ENCODE peak calls at places on chromosomes 4 and X, in eight cellular contexts. C, Y, M, B, V, N, S and P are unnamed samples.

GRCh38 chr4:141220271-141220654 is 432 bp upstream of the ZNF330 start:
- DNase-seq in C (peak), Y (no peak), M (no peak), B (no peak), V (no peak), N (no peak), S (no peak), P (no peak)

GRCh38 chrX:130680164-130681035 is 222.6 kb downstream of the ENOX2 start:
- DNase-seq in C (no peak), Y (peak), M (no peak), B (peak), V (no peak), N (no peak), S (no peak), P (no peak)

GRCh38 chr4:169315530-169316306 is 45.0 kb upstream of the SH3RF1 start:
- DNase-seq in C (peak), Y (peak), M (peak), B (no peak), V (no peak), N (no peak), S (no peak), P (no peak)

GRCh38 chr4:140330311-140330900 is 43.0 kb upstream of the SCOC start:
- DNase-seq in C (peak), Y (peak), M (no peak), B (no peak), V (no peak), N (no peak), S (no peak), P (no peak)

GRCh38 chr4:148286043-148286442 is 156.2 kb downstream of the NR3C2 start:
- DNase-seq in C (no peak), Y (no peak), M (no peak), B (no peak), V (no peak), N (no peak), S (no peak), P (no peak)

GRCh38 chr4:1049591-1049905 is 38.1 kb downstream of the FGFRL1 start:
- DNase-seq in C (no peak), Y (no peak), M (peak), B (no peak), V (no peak), N (peak), S (no peak), P (no peak)

GRCh38 chrX:115909017-115909416 is 261.5 kb upstream of the AGTR2 start:
- DNase-seq in C (no peak), Y (no peak), M (no peak), B (no peak), V (no peak), N (no peak), S (no peak), P (no peak)

GRCh38 chrX:9816094-9816700 is 30.0 kb downstream of the SHROOM2 start:
- DNase-seq in C (no peak), Y (no peak), M (no peak), B (no peak), V (no peak), N (no peak), S (no peak), P (no peak)

GRCh38 chr4:142473218-142473959 is 372.7 kb downstream of the INPP4B start:
- DNase-seq in C (no peak), Y (peak), M (peak), B (peak), V (no peak), N (no peak), S (peak), P (peak)

GRCh38 chrX:57528670-57529255 is 63.0 kb upstream of the ZXDB start:
- DNase-seq in C (peak), Y (no peak), M (no peak), B (no peak), V (no peak), N (no peak), S (peak), P (peak)

GRCh38 chr4:101081695-101082369 is 265.5 kb downstream of the PPP3CA start:
- DNase-seq in C (no peak), Y (no peak), M (no peak), B (no peak), V (no peak), N (no peak), S (no peak), P (no peak)

GRCh38 chr4:118981171-118981838 is 92.7 kb downstream of the SYNPO2 start:
- DNase-seq in C (peak), Y (peak), M (no peak), B (no peak), V (no peak), N (no peak), S (no peak), P (no peak)

GRCh38 chrX:68508799-68509198 is 9.9 kb downstream of the YIPF6 start:
- DNase-seq in C (peak), Y (peak), M (no peak), B (no peak), V (no peak), N (no peak), S (no peak), P (no peak)

GRCh38 chr4:67549123-67549522 is 3.8 kb upstream of the CENPC start:
- DNase-seq in C (no peak), Y (peak), M (no peak), B (no peak), V (peak), N (no peak), S (no peak), P (no peak)

GRCh38 chr4:185902654-185903053 is 90.7 kb upstream of the SORBS2 start:
- DNase-seq in C (no peak), Y (peak), M (no peak), B (no peak), V (no peak), N (no peak), S (no peak), P (no peak)

GRCh38 chr4:52788806-52789205 is 37.6 kb upstream of the ERVMER34-1 start:
- DNase-seq in C (peak), Y (no peak), M (no peak), B (no peak), V (no peak), N (no peak), S (no peak), P (no peak)

GRCh38 chrX:131779313-131779712 is 235.4 kb downstream of the OR13H1 start:
- DNase-seq in C (no peak), Y (no peak), M (no peak), B (no peak), V (no peak), N (no peak), S (no peak), P (no peak)

GRCh38 chr4:78747328-78747946 is 28.7 kb upstream of the BMP2K start:
- DNase-seq in C (no peak), Y (peak), M (no peak), B (no peak), V (no peak), N (no peak), S (no peak), P (no peak)

GRCh38 chr4:68734095-68734494 is 63.6 kb upstream of the UGT2B15 start:
- DNase-seq in C (no peak), Y (no peak), M (no peak), B (no peak), V (no peak), N (no peak), S (no peak), P (no peak)

GRCh38 chr4:180766903-180767302 is 1476.3 kb upstream of the TENM3 start:
- DNase-seq in C (no peak), Y (no peak), M (no peak), B (no peak), V (no peak), N (no peak), S (no peak), P (no peak)

GRCh38 chrX:115957862-115958490 is 212.6 kb upstream of the AGTR2 start:
- DNase-seq in C (peak), Y (no peak), M (no peak), B (no peak), V (no peak), N (no peak), S (no peak), P (no peak)

GRCh38 chrX:310621-311155 is 7.9 kb downstream of the GTPBP6 start:
- DNase-seq in C (no peak), Y (no peak), M (no peak), B (no peak), V (no peak), N (peak), S (no peak), P (no peak)

GRCh38 chr4:106869551-106869950 is 166.6 kb downstream of the DKK2 start:
- DNase-seq in C (no peak), Y (peak), M (no peak), B (no peak), V (no peak), N (no peak), S (no peak), P (no peak)

GRCh38 chr4:7691992-7692391 is 247.7 kb downstream of the AFAP1 start:
- DNase-seq in C (no peak), Y (peak), M (no peak), B (no peak), V (no peak), N (no peak), S (peak), P (no peak)

GRCh38 chrX:41265615-41266014 is 68.3 kb upstream of the DDX3X start:
- DNase-seq in C (no peak), Y (peak), M (peak), B (no peak), V (no peak), N (no peak), S (no peak), P (no peak)

GRCh38 chrX:44072631-44073030 is 99.4 kb upstream of the NDP start:
- DNase-seq in C (no peak), Y (peak), M (no peak), B (no peak), V (no peak), N (no peak), S (no peak), P (no peak)

GRCh38 chr4:124044867-124045266 is 648.3 kb downstream of the SPRY1 start:
- DNase-seq in C (peak), Y (no peak), M (no peak), B (no peak), V (no peak), N (no peak), S (no peak), P (peak)

GRCh38 chrX:123206222-123206621 is 22.1 kb downstream of the GRIA3 start:
- DNase-seq in C (no peak), Y (no peak), M (no peak), B (no peak), V (no peak), N (no peak), S (peak), P (no peak)

GRCh38 chr4:186424745-186425144 is 130.6 kb downstream of the MTNR1A start:
- DNase-seq in C (no peak), Y (no peak), M (no peak), B (no peak), V (no peak), N (no peak), S (no peak), P (no peak)

GRCh38 chr4:140579278-140579677 is 10.5 kb upstream of the UCP1 start:
- DNase-seq in C (peak), Y (no peak), M (no peak), B (no peak), V (no peak), N (no peak), S (no peak), P (peak)

DNA sequence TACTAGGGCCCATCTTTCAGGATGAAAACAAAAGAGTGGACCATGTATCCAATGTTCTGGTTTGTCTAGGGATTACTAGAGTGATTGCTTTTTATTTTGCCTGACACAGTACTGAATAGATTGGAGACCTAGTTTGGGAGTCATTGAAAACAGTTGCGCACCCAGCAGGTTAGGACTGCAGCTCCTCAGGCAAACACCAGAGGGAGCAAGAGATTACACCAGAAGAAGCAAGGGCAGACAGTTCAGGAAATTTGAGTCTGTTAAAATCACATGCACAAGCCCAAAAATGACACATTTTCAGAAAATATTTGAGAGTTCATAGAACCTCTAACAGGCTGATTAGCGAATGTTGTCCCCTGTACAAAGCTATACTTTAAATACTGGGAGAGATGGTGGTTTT is 55.6 kb downstream of the CYLC1 start:
- DNase-seq in C (peak), Y (peak), M (peak), B (no peak), V (peak), N (no peak), S (peak), P (no peak)
- TF ChIP-seq CTCF in C (peak), Y (peak), M (no peak), B (no peak), V (no peak), N (no peak), S (peak), P (no peak)

GRCh38 chr4:4985036-4985435 is 34.2 kb downstream of the CYTL1 start:
- DNase-seq in C (no peak), Y (no peak), M (no peak), B (no peak), V (no peak), N (no peak), S (no peak), P (no peak)

GRCh38 chr4:4987656-4988055 is 31.6 kb downstream of the CYTL1 start:
- DNase-seq in C (no peak), Y (no peak), M (no peak), B (no peak), V (no peak), N (no peak), S (no peak), P (no peak)

GRCh38 chr4:4986856-4987255 is 32.4 kb downstream of the CYTL1 start:
- DNase-seq in C (no peak), Y (no peak), M (no peak), B (no peak), V (no peak), N (no peak), S (no peak), P (no peak)

GRCh38 chr4:4984186-4984585 is 35.1 kb downstream of the CYTL1 start:
- DNase-seq in C (peak), Y (no peak), M (no peak), B (no peak), V (no peak), N (no peak), S (no peak), P (no peak)

DNA sequence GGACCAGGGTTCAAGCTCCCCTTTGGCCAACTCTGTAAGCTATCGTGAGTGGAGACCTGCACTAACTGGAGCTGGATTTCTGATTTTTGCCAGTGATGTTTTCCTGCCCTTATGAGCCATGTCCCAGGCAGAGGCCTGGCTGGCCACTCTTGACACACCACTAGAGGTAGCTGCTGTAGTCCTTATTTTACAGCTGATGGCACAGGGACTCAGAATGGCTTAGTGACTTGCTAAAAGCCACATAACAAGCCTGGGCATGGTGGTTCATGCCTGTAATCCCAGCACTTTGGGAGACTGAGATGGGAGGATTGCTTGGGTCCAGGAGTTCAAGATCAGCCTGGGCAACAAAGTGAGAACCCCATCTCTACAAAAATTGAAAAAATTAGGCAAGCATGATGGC is 33.4 kb downstream of the CYTL1 start:
- DNase-seq in C (peak), Y (no peak), M (no peak), B (no peak), V (no peak), N (no peak), S (no peak), P (no peak)
- TF ChIP-seq CTCF in C (peak), Y (peak), M (no peak), B (no peak), V (no peak), N (no peak), S (no peak), P (no peak)

DNA sequence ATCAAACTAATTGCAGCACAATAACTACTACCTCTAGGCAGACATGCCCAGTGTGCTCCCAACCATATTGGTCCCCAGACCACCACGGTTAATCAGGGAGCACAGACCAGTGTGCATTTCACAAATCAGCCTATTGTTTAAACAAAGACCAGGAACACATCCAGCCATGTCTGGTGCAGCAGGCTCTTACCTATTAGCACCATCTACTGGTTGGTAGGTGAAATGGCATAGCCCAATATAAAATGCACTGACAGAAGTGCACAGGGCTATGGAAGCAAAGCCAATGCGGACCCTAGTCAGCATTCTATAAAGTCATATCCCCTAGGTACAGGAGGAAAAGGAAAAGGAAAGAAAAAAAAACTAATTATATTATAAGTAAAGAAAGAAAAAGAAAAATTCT is 15.5 kb upstream of the CYLC1 start:
- DNase-seq in C (peak), Y (peak), M (no peak), B (no peak), V (peak), N (no peak), S (no peak), P (peak)
- TF ChIP-seq CTCF in C (peak), Y (peak), M (no peak), B (peak), V (peak), N (peak), S (peak), P (peak)

GRCh38 chr4:112563431-112564200 is 47.6 kb upstream of the NEUROG2 start:
- DNase-seq in C (no peak), Y (no peak), M (no peak), B (no peak), V (no peak), N (no peak), S (no peak), P (no peak)

GRCh38 chr4:112562254-112562653 is 46.3 kb upstream of the NEUROG2 start:
- DNase-seq in C (no peak), Y (no peak), M (no peak), B (no peak), V (no peak), N (no peak), S (no peak), P (no peak)

GRCh38 chr4:112567536-112567935 is 51.6 kb upstream of the NEUROG2 start:
- DNase-seq in C (no peak), Y (no peak), M (no peak), B (no peak), V (no peak), N (no peak), S (no peak), P (no peak)

GRCh38 chr4:112560084-112560483 is 44.1 kb upstream of the NEUROG2 start:
- DNase-seq in C (no peak), Y (no peak), M (no peak), B (no peak), V (no peak), N (no peak), S (no peak), P (no peak)

GRCh38 chr4:112564706-112565270 is 48.8 kb upstream of the NEUROG2 start:
- DNase-seq in C (peak), Y (no peak), M (no peak), B (no peak), V (no peak), N (no peak), S (no peak), P (no peak)
- TF ChIP-seq CTCF in C (peak), Y (no peak), M (no peak), B (no peak), V (no peak), N (no peak), S (no peak), P (no peak)

GRCh38 chrX:112218388-112218787 is 135.8 kb upstream of the TRPC5 start:
- DNase-seq in C (peak), Y (no peak), M (no peak), B (no peak), V (no peak), N (no peak), S (no peak), P (no peak)
- TF ChIP-seq CTCF in C (peak), Y (no peak), M (no peak), B (no peak), V (no peak), N (no peak), S (no peak), P (no peak)

GRCh38 chrX:46554942-46555341 is 9.7 kb upstream of the ZNF674 start:
- DNase-seq in C (no peak), Y (peak), M (no peak), B (no peak), V (no peak), N (no peak), S (no peak), P (no peak)
- TF ChIP-seq CTCF in C (no peak), Y (peak), M (peak), B (no peak), V (no peak), N (peak), S (no peak), P (no peak)

DNA sequence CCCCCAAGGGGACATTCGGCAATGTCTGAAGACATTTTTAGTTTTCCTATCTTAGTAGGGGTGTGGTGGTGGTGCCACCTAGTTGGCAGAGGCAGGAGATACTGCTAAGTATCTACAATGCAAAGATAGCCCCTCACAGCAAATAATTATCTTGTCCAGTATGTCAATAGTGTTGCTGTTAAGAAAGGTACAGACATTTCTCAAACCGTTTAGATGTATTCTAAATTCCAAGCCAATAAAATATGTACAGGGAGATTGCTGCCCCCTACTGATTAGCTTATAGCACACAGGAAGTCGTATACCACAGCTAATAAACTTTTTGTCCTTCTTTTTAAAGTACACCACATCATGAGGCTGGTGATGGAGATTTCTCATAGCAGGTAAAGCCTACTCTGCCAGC is 260.5 kb downstream of the TMA16 start:
- DNase-seq in C (peak), Y (peak), M (no peak), B (no peak), V (peak), N (no peak), S (no peak), P (no peak)
- TF ChIP-seq CTCF in C (peak), Y (peak), M (no peak), B (no peak), V (peak), N (no peak), S (no peak), P (peak)

GRCh38 chr4:183362916-183363542 is 40.8 kb upstream of the CLDN24 start:
- DNase-seq in C (peak), Y (peak), M (no peak), B (no peak), V (no peak), N (no peak), S (no peak), P (no peak)
- TF ChIP-seq CTCF in C (peak), Y (peak), M (no peak), B (no peak), V (no peak), N (no peak), S (no peak), P (no peak)